ENCODE peak calls at places on chromosomes 6 and 20, in six cellular contexts. V is uterus, J is IMR-90, Y is H1, P is spleen, Q is tibial artery. M is an unnamed sample.

GRCh38 chr6:35071347-35071994 is 69.7 kb downstream of the TCP11 start:
- DNase-seq in V (no peak), J (no peak), Y (no peak), P (peak; percentile 64), Q (no peak), M (no peak)

GRCh38 chr6:45608252-45608911 is 230.6 kb upstream of the SUPT3H start:
- DNase-seq in V (no peak), J (peak; percentile 15), Y (no peak), P (no peak), Q (no peak), M (no peak)

GRCh38 chr6:149463781-149464180 is 21.0 kb downstream of the ZC3H12D start:
- DNase-seq in V (no peak), J (peak; percentile 59), Y (no peak), P (no peak), Q (no peak), M (no peak)

GRCh38 chr6:53640361-53640760 is 25.2 kb downstream of the KLHL31 start:
- DNase-seq in V (no peak), J (no peak), Y (no peak), P (no peak), Q (no peak), M (no peak)

GRCh38 chr20:12358006-12358654 is 440.4 kb downstream of the BTBD3 start:
- DNase-seq in V (no peak), J (no peak), Y (no peak), P (no peak), Q (no peak), M (no peak)

GRCh38 chr20:64038252-64038578 is 2.2 kb downstream of the C20orf204 start:
- DNase-seq in V (no peak), J (no peak), Y (no peak), P (no peak), Q (no peak), M (no peak)

GRCh38 chr6:169398342-169399105 is 144.9 kb upstream of the THBS2 start:
- DNase-seq in V (no peak), J (no peak), Y (no peak), P (no peak), Q (no peak), M (no peak)

GRCh38 chr6:36944650-36945049 is 9.9 kb upstream of the PI16 start:
- DNase-seq in V (no peak), J (peak; percentile 23), Y (no peak), P (no peak), Q (no peak), M (no peak)

GRCh38 chr6:33271098-33271607 is 523 bp downstream of the VPS52 start:
- DNase-seq in V (no peak), J (no peak), Y (no peak), P (no peak), Q (no peak), M (no peak)

GRCh38 chr20:49668181-49668877 is 45.3 kb downstream of the B4GALT5 start:
- DNase-seq in V (no peak), J (no peak), Y (no peak), P (peak; percentile 89), Q (no peak), M (peak; percentile 83)

GRCh38 chr6:169340395-169340794 is 86.7 kb upstream of the THBS2 start:
- DNase-seq in V (no peak), J (no peak), Y (no peak), P (no peak), Q (no peak), M (no peak)

GRCh38 chr6:34243901-34244884 is 4.6 kb downstream of the SMIM29 start:
- DNase-seq in V (peak; percentile 88), J (peak; percentile 95), Y (no peak), P (peak; percentile 81), Q (peak; percentile 89), M (no peak)

GRCh38 chr6:152173321-152173720 is 365.8 kb downstream of the ESR1 start:
- DNase-seq in V (no peak), J (no peak), Y (no peak), P (no peak), Q (no peak), M (no peak)

GRCh38 chr6:47061631-47062300 is 19.6 kb upstream of the ADGRF1 start:
- DNase-seq in V (no peak), J (no peak), Y (no peak), P (no peak), Q (no peak), M (no peak)

GRCh38 chr20:50919567-50919966 is 11.7 kb downstream of the ADNP start:
- DNase-seq in V (peak; percentile 74), J (peak; percentile 84), Y (no peak), P (no peak), Q (no peak), M (no peak)

GRCh38 chr6:88538130-88538706 is 372.1 kb upstream of the CNR1 start:
- DNase-seq in V (no peak), J (no peak), Y (peak; percentile 81), P (no peak), Q (no peak), M (no peak)
- H3K4me3 ChIP-seq in V (no peak overlapping the region), J (no peak overlapping the region), Y (no peak overlapping the region), P (no peak overlapping the region), Q (no peak overlapping the region), M (no peak overlapping the region)

GRCh38 chr20:19577692-19578091 is 180.4 kb upstream of the RIN2 start:
- DNase-seq in V (no peak), J (no peak), Y (no peak), P (no peak), Q (no peak), M (no peak)

GRCh38 chr20:19583532-19584175 is 174.4 kb upstream of the RIN2 start:
- DNase-seq in V (peak; percentile 63), J (peak; percentile 5), Y (peak; percentile 96), P (peak; percentile 84), Q (peak; percentile 85), M (no peak)

GRCh38 chr20:19588731-19589130 is 169.3 kb upstream of the RIN2 start:
- DNase-seq in V (peak; percentile 54), J (no peak), Y (no peak), P (no peak), Q (no peak), M (no peak)

GRCh38 chr20:19582782-19583181 is 175.3 kb upstream of the RIN2 start:
- DNase-seq in V (no peak), J (no peak), Y (no peak), P (no peak), Q (no peak), M (no peak)
- H3K4me1 ChIP-seq in V (no peaks in the 10 kb centered on the region), J (no peaks in the 10 kb centered on the region), Y (peaks cover 5% of the 10 kb centered on the region), P (no peaks in the 10 kb centered on the region), Q (no peaks in the 10 kb centered on the region), M (no peaks in the 10 kb centered on the region)

GRCh38 chr20:37346232-37346525 is 239 bp downstream of the SRC start:
- DNase-seq in V (no peak), J (no peak), Y (no peak), P (no peak), Q (no peak), M (no peak)
- H3K4me3 ChIP-seq in V (peak overlapping the region; percentile 53), J (peak overlapping the region; percentile 70), Y (peak overlapping the region; percentile 33), P (peak overlapping the region; percentile 49), Q (peak overlapping the region; percentile 80), M (no peak overlapping the region)

DNA sequence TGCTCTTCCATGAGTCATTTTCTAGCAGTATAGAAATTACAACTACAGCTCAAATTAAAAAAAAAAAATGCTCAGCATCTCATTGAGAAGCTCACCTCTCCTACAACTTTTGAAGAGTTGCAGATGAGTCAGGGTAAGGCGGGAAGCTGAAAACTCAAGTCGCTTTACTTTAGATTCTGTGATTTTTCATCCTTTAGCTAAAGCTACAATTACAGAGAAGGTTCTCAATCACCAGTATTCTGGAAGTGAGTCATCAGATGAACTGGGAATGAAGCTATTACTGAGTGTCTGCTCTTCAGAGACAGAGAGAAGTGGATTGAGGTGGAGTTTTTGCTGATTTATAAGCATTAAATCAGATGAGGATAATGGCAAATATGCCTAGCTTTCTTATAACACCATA is 91.9 kb downstream of the TFAP2A start:
- DNase-seq in V (no peak), J (no peak), Y (no peak), P (no peak), Q (no peak), M (no peak)
- H3K4me1 ChIP-seq in V (no peaks in the 10 kb centered on the region), J (no peaks in the 10 kb centered on the region), Y (no peaks in the 10 kb centered on the region), P (no peaks in the 10 kb centered on the region), Q (peaks cover 2% of the 10 kb centered on the region), M (no peaks in the 10 kb centered on the region)

GRCh38 chr20:34309691-34310090 is 6.5 kb upstream of the AHCY start:
- DNase-seq in V (no peak), J (no peak), Y (no peak), P (no peak), Q (no peak), M (no peak)
- H3K4me3 ChIP-seq in V (no peak overlapping the region), J (no peak overlapping the region), Y (no peak overlapping the region), P (no peak overlapping the region), Q (no peak overlapping the region), M (no peak overlapping the region)

GRCh38 chr20:658731-659291 is 5.8 kb upstream of the SRXN1 start:
- DNase-seq in V (no peak), J (no peak), Y (no peak), P (no peak), Q (no peak), M (no peak)
- H3K4me1 ChIP-seq in V (peaks cover 5% of the 10 kb centered on the region), J (peaks cover 8% of the 10 kb centered on the region), Y (peaks cover 38% of the 10 kb centered on the region), P (peaks cover 57% of the 10 kb centered on the region), Q (peaks cover 10% of the 10 kb centered on the region), M (peaks cover 7% of the 10 kb centered on the region)

DNA sequence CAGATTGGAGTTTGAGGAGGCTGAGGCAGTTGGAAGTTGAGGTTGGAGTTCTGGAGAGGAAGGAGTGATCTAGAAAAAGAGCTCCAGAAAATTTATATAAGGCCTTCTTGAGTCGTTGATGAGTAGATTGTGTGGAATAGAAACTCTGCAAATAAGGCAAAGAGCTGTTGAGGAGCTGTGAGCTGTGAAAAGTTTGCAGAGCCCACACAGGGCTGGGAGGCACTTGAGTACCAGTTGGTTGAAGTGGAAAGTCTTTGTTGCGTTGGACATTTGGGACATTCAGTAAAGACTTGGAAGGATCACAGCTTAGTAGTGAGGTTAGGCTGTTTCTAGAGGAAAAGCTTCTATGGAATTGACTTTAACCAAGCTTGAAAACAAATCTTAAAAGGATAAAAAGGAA is 26.6 kb downstream of the MAP3K4 start:
- DNase-seq in V (no peak), J (no peak), Y (no peak), P (no peak), Q (no peak), M (no peak)
- H3K4me3 ChIP-seq in V (no peak overlapping the region), J (no peak overlapping the region), Y (no peak overlapping the region), P (no peak overlapping the region), Q (no peak overlapping the region), M (no peak overlapping the region)

DNA sequence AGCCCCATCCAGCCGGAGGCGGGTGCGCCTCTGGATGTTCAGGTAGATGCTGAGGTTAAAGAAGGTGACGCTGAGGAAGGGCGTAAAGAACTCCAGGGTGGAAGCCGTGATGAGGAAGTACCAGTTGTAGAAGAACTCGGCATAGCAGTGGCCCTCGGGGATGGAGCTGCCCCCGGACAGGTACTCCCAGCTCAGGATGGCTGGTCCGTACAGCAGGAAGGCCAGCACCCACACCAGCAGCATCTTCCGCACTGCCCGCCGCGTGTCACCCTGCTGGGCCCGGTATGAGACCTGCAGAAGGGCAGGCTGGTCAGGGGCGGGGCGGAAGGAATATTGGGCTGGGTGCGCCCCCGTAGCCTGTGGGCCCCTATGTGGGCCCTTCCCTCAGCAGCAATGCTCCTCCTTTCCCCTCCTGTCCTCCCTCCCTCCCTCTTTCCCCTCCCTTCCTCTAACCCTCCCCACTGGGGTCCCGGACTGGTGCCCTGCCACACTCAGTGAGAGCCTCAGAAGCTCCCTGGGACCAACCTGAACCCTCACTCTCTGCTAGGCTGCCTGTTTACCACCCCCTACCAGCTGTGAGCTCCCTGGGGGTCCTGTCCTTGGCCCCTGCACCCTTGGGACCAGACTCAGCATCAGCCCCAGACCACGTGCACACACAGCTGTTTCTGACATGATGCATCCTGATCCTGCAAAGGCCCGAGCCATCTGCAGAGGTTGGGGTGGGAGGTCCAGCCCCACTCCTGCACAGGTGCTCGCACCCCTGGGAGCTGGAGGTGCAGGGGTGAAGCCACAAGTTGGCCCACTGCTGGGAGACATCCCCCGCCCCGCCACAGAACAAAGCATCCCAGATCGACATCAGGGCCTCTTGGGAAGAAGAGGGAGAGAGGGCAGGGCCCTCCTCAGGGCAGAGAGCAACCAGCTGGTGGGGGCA is 3.2 kb downstream of the HRH3 start:
- DNase-seq in V (no peak), J (no peak), Y (no peak), P (no peak), Q (no peak), M (no peak)
- H3K4me1 ChIP-seq in V (peaks cover 14% of the 10 kb centered on the region), J (no peaks in the 10 kb centered on the region), Y (peaks cover 31% of the 10 kb centered on the region), P (peaks cover 23% of the 10 kb centered on the region), Q (peaks cover 24% of the 10 kb centered on the region), M (no peaks in the 10 kb centered on the region)

M was measured in CD8-positive, alpha-beta memory T cell.